ENCODE peak calls at places on chromosomes 5 and 9, in five cellular contexts. P is stimulated activated naive CD4-positive, alpha-beta T cell; N is germinal center; V is anterior cingulate cortex; A is DMS153. J is an unnamed sample.
A peak's percentile ranks its signal among the peaks of the same experiment; 100 is the strongest.

GRCh38 chr5:26802944-26803343 is 235.4 kb downstream of the CDH9 start:
- DNase-seq in V (no peak), A (no peak), P (no peak), N (no peak), J (no peak)

GRCh38 chr5:95841914-95842812 is 19.6 kb upstream of the GLRX start:
- DNase-seq in A (no peak), P (no peak), V (no peak), N (no peak), J (no peak)

GRCh38 chr9:114989600-114990410 is 59.4 kb upstream of the TNFSF8 start:
- DNase-seq in V (no peak), P (no peak), N (no peak), A (no peak), J (no peak)

GRCh38 chr5:151051931-151052608 is 28.8 kb downstream of the TNIP1 start:
- DNase-seq in V (no peak), A (no peak), P (no peak), N (no peak), J (peak; percentile 34)

GRCh38 chr5:35656721-35657120 is 39.1 kb downstream of the SPEF2 start:
- DNase-seq in P (no peak), A (no peak), V (no peak), N (no peak), J (no peak)

GRCh38 chr5:27702339-27702820 is 664.0 kb upstream of the CDH9 start:
- DNase-seq in A (peak; percentile 49), N (no peak), V (no peak), P (no peak), J (no peak)

GRCh38 chr9:80874276-80874675 is 815.1 kb downstream of the TLE1 start:
- DNase-seq in N (no peak), A (no peak), P (no peak), V (no peak), J (no peak)

GRCh38 chr5:6222121-6222520 is 156.2 kb downstream of the MED10 start:
- DNase-seq in N (no peak), P (no peak), V (no peak), A (no peak), J (no peak)

GRCh38 chr5:139137703-139138102 is 60.5 kb downstream of the SIL1 start:
- DNase-seq in A (peak; percentile 24), V (no peak), N (no peak), P (no peak), J (no peak)

GRCh38 chr9:118665226-118665919 is 703.9 kb downstream of the BRINP1 start:
- DNase-seq in V (no peak), N (no peak), A (no peak), P (no peak), J (no peak)

GRCh38 chr5:130386155-130386554 is 481.9 kb downstream of the CHSY3 start:
- DNase-seq in V (no peak), A (no peak), P (no peak), N (no peak), J (no peak)

GRCh38 chr9:134640491-134641172 is 971 bp upstream of the COL5A1 start:
- DNase-seq in P (no peak), N (no peak), A (no peak), V (no peak), J (no peak)

GRCh38 chr9:22134390-22134789 is 125.3 kb upstream of the CDKN2B start:
- DNase-seq in V (no peak), N (no peak), P (no peak), A (no peak), J (no peak)

J was measured in mucosa of descending colon.